ENCODE peak calls at places on chromosome 14, in ten cellular contexts. A is SK-N-MC, M is astrocyte of the cerebellum, E is right lobe of liver, D is psoas muscle, Q is cardiac muscle cell, W is PC-3, J is lower leg skin, N is HAP-1, V is cardiac fibroblast. T is an unnamed sample.

GRCh38 chr14:55913324-55914035 is 204.7 kb upstream of the PELI2 start:
- DNase-seq in A (no peak), M (peak; percentile 79), E (no peak), D (peak; percentile 25), Q (peak; percentile 84), W (no peak), J (no peak), N (no peak), V (peak; percentile 48), T (no peak)

GRCh38 chr14:105140581-105140980 is 28.0 kb downstream of the JAG2 start:
- DNase-seq in A (no peak), M (no peak), E (peak; percentile 15), D (no peak), Q (no peak), W (no peak), J (peak; percentile 83), N (no peak), V (no peak), T (no peak)

GRCh38 chr14:96660135-96660534 is 137.0 kb upstream of the VRK1 start:
- DNase-seq in A (no peak), M (no peak), E (no peak), D (no peak), Q (no peak), W (no peak), J (no peak), N (no peak), V (no peak), T (no peak)

GRCh38 chr14:94144765-94145164 is 15.4 kb upstream of the IFI27L2 start:
- DNase-seq in A (no peak), M (no peak), E (no peak), D (no peak), Q (no peak), W (no peak), J (peak; percentile 45), N (no peak), V (no peak), T (peak; percentile 60)

GRCh38 chr14:52112336-52113018 is 43.6 kb upstream of the NID2 start:
- DNase-seq in A (no peak), M (no peak), E (no peak), D (no peak), Q (no peak), W (peak; percentile 91), J (no peak), N (no peak), V (peak; percentile 74), T (no peak)

GRCh38 chr14:81504864-81505263 is 28.8 kb downstream of the SEL1L start:
- DNase-seq in A (no peak), M (no peak), E (no peak), D (no peak), Q (no peak), W (no peak), J (no peak), N (no peak), V (no peak), T (no peak)

GRCh38 chr14:31842905-31843304 is 234.2 kb upstream of the ARHGAP5 start:
- DNase-seq in A (no peak), M (no peak), E (no peak), D (no peak), Q (peak; percentile 44), W (no peak), J (no peak), N (no peak), V (peak; percentile 50), T (no peak)

GRCh38 chr14:51643137-51643536 is 8.6 kb upstream of the FRMD6 start:
- DNase-seq in A (no peak), M (no peak), E (no peak), D (no peak), Q (no peak), W (peak; percentile 71), J (no peak), N (no peak), V (peak; percentile 84), T (no peak)

GRCh38 chr14:97546491-97546890 is 749.3 kb downstream of the VRK1 start:
- DNase-seq in A (no peak), M (no peak), E (no peak), D (no peak), Q (no peak), W (no peak), J (no peak), N (no peak), V (no peak), T (no peak)

GRCh38 chr14:79749051-79749450 is 462.3 kb downstream of the DIO2 start:
- DNase-seq in A (no peak), M (no peak), E (no peak), D (no peak), Q (no peak), W (no peak), J (no peak), N (no peak), V (no peak), T (no peak)

GRCh38 chr14:34043627-34044372 is 92.9 kb upstream of the EGLN3 start:
- DNase-seq in A (no peak), M (no peak), E (no peak), D (no peak), Q (no peak), W (peak; percentile 90), J (no peak), N (no peak), V (peak; percentile 59), T (no peak)

GRCh38 chr14:57847096-57847495 is 18.8 kb downstream of the SLC35F4 start:
- DNase-seq in A (no peak), M (no peak), E (no peak), D (no peak), Q (no peak), W (no peak), J (no peak), N (no peak), V (peak; percentile 49), T (no peak)

DNA sequence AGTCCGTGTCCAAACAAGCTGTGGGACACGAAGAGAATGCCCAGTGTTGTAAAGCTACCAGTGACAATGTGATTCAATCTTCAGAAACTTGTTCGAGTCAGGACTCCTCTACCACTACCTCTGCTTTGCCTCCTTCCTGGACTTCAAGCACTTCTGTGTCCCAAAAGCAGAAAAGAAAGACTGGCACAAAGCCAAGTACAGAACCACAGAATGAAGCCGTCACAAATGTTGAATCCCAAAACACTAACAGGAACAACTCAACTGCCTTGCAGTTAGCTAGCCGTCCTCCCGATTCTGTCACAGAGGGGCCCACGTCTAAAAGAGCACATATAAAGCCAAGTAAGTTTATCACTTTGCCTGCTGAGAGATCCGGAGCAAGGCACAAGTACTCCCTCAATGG is 284.9 kb downstream of the LRFN5 start:
- DNase-seq in A (no peak), M (no peak), E (no peak), D (no peak), Q (peak; percentile 7), W (no peak), J (no peak), N (no peak), V (no peak), T (no peak)
- H3K4me3 ChIP-seq in A (no peak overlapping the region), M (no peak overlapping the region), E (no peak overlapping the region), D (no peak overlapping the region), Q (no peak overlapping the region), W (no peak overlapping the region), J (no peak overlapping the region), N (no peak overlapping the region), V (no peak overlapping the region), T (no peak overlapping the region)

GRCh38 chr14:39442293-39442692 is 10.1 kb upstream of the FBXO33 start:
- DNase-seq in A (no peak), M (no peak), E (no peak), D (peak; percentile 29), Q (peak; percentile 11), W (no peak), J (no peak), N (no peak), V (peak; percentile 28), T (no peak)

GRCh38 chr14:39441805-39442204 is 9.6 kb upstream of the FBXO33 start:
- DNase-seq in A (no peak), M (no peak), E (no peak), D (no peak), Q (no peak), W (no peak), J (no peak), N (no peak), V (no peak), T (no peak)

GRCh38 chr14:39435241-39435640 is 3.0 kb upstream of the FBXO33 start:
- DNase-seq in A (no peak), M (no peak), E (no peak), D (no peak), Q (no peak), W (no peak), J (no peak), N (no peak), V (no peak), T (no peak)

GRCh38 chr14:39446131-39446744 is 14.0 kb upstream of the FBXO33 start:
- DNase-seq in A (no peak), M (no peak), E (no peak), D (no peak), Q (no peak), W (no peak), J (no peak), N (no peak), V (no peak), T (no peak)

DNA sequence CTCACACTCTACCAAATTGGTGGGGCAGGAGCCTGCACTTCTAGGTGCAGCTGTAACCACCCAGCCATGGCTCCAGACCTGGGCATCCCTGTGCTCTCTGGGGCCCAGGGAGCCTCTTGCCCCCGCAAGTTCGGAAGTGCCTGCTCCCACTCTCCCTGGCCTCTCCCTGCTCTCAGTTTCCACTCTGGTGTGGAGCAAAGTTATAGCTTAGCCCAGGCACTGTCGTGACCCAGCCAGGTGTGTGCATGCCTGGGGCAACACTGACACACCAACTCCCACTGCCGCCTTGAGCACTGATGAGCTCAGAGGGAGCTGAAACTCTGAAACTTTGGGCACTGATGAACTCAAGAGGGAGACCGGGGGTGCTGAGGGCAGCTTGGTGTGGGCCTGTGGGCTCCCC is 8.7 kb upstream of the FBXO33 start:
- DNase-seq in A (no peak), M (no peak), E (no peak), D (no peak), Q (no peak), W (no peak), J (no peak), N (no peak), V (no peak), T (no peak)
- H3K4me3 ChIP-seq in A (no peak overlapping the region), M (no peak overlapping the region), E (no peak overlapping the region), D (no peak overlapping the region), Q (no peak overlapping the region), W (no peak overlapping the region), J (no peak overlapping the region), N (no peak overlapping the region), V (no peak overlapping the region), T (no peak overlapping the region)

GRCh38 chr14:21476526-21476924 is 234 bp downstream of the RAB2B start:
- DNase-seq in A (no peak), M (peak; percentile 31), E (peak; percentile 93), D (peak; percentile 88), Q (no peak), W (peak; percentile 79), J (peak; percentile 98), N (no peak), V (no peak), T (no peak)

GRCh38 chr14:21475767-21476525 is 813 bp downstream of the RAB2B start:
- DNase-seq in A (no peak), M (no peak), E (no peak), D (no peak), Q (no peak), W (no peak), J (no peak), N (no peak), V (no peak), T (no peak)

GRCh38 chr14:21476925-21477681 is at the start of the genes RAB2B and TOX4:
- DNase-seq in A (peak; percentile 95), M (peak; percentile 98), E (peak; percentile 97), D (peak; percentile 94), Q (peak; percentile 99), W (peak; percentile 98), J (peak; percentile 99), N (peak; percentile 98), V (peak; percentile 99), T (peak; percentile 98)
- H3K4me3 ChIP-seq in A (peak within 1 kb of the TSS; percentile 89), M (peak within 1 kb of the TSS; percentile 99), E (peak within 1 kb of the TSS; percentile 93), D (peak within 1 kb of the TSS; percentile 93), Q (peak within 1 kb of the TSS; percentile 94), W (peak within 1 kb of the TSS; percentile 100), J (peak within 1 kb of the TSS; percentile 95), N (peak within 1 kb of the TSS; percentile 77), V (peak within 1 kb of the TSS; percentile 95), T (peak within 1 kb of the TSS; percentile 98)

GRCh38 chr14:68814376-68815287 is 21.8 kb upstream of the ZFP36L1 start:
- DNase-seq in A (no peak), M (no peak), E (no peak), D (no peak), Q (peak; percentile 66), W (peak; percentile 30), J (no peak), N (peak; percentile 67), V (peak; percentile 56), T (peak; percentile 58)
- H3K4me3 ChIP-seq in A (peak overlapping the region; percentile 4), M (no peak overlapping the region), E (peak overlapping the region; percentile 66), D (peak overlapping the region; percentile 72), Q (peak overlapping the region; percentile 3), W (no peak overlapping the region), J (no peak overlapping the region), N (no peak overlapping the region), V (no peak overlapping the region), T (no peak overlapping the region)